ENCODE peak calls at places on chromosomes 2 and 18, in nine cellular contexts. C, U, V, H, A, L, S, N and R are unnamed samples.

GRCh38 chr2:231557571-231558217 is 27.4 kb upstream of the NMUR1 start:
- DNase-seq in C (peak), U (peak), V (peak), H (peak), A (peak), L (peak), S (peak), N (peak), R (peak)

GRCh38 chr2:25655316-25655715 is 18.1 kb downstream of the DTNB start:
- DNase-seq in C (no peak), U (no peak), V (no peak), H (no peak), A (no peak), L (no peak), S (peak), N (no peak), R (no peak)

GRCh38 chr2:230842473-230842872 is 22.3 kb upstream of the ITM2C start:
- DNase-seq in C (no peak), U (no peak), V (no peak), H (no peak), A (no peak), L (no peak), S (peak), N (no peak), R (peak)

GRCh38 chr18:48866028-48866733 is 84.6 kb downstream of the SMAD7 start:
- DNase-seq in C (peak), U (no peak), V (no peak), H (no peak), A (peak), L (peak), S (peak), N (no peak), R (peak)

GRCh38 chr2:186746584-186746983 is 52.7 kb downstream of the FAM171B start:
- DNase-seq in C (no peak), U (no peak), V (no peak), H (no peak), A (no peak), L (no peak), S (no peak), N (no peak), R (no peak)

GRCh38 chr2:209767316-209767715 is 4.3 kb upstream of the UNC80 start:
- DNase-seq in C (no peak), U (no peak), V (no peak), H (no peak), A (no peak), L (no peak), S (no peak), N (no peak), R (no peak)

GRCh38 chr2:203740741-203741363 is 34.4 kb downstream of the CD28 start:
- DNase-seq in C (peak), U (peak), V (no peak), H (no peak), A (no peak), L (no peak), S (peak), N (peak), R (peak)

GRCh38 chr18:8537400-8537799 is 71.8 kb upstream of the RAB12 start:
- DNase-seq in C (no peak), U (no peak), V (no peak), H (no peak), A (no peak), L (no peak), S (no peak), N (no peak), R (no peak)

GRCh38 chr2:240514631-240515030 is 43.2 kb downstream of the ANKMY1 start:
- DNase-seq in C (no peak), U (no peak), V (no peak), H (no peak), A (no peak), L (no peak), S (peak), N (no peak), R (no peak)

GRCh38 chr2:16931441-16931840 is 265.8 kb upstream of the CYRIA start:
- DNase-seq in C (no peak), U (no peak), V (no peak), H (no peak), A (no peak), L (no peak), S (no peak), N (no peak), R (no peak)

GRCh38 chr2:68423966-68424650 is 43.0 kb downstream of the FBXO48 start:
- DNase-seq in C (peak), U (no peak), V (no peak), H (peak), A (no peak), L (no peak), S (no peak), N (no peak), R (peak)

GRCh38 chr2:131027566-131028528 is 65.4 kb downstream of the FAM168B start:
- DNase-seq in C (no peak), U (no peak), V (no peak), H (no peak), A (no peak), L (no peak), S (peak), N (no peak), R (no peak)

GRCh38 chr2:182593394-182593707 is 122.7 kb upstream of the DNAJC10 start:
- DNase-seq in C (peak), U (no peak), V (no peak), H (no peak), A (no peak), L (no peak), S (peak), N (no peak), R (peak)

GRCh38 chr2:138395565-138396306 is 105.8 kb upstream of the SPOPL start:
- DNase-seq in C (peak), U (no peak), V (no peak), H (no peak), A (no peak), L (no peak), S (peak), N (no peak), R (peak)

GRCh38 chr2:26172189-26172865 is 561 bp upstream of the GAREM2 start:
- DNase-seq in C (no peak), U (no peak), V (no peak), H (peak), A (no peak), L (no peak), S (no peak), N (no peak), R (no peak)

GRCh38 chr2:157233506-157233905 is 24.0 kb upstream of the GALNT5 start:
- DNase-seq in C (peak), U (no peak), V (no peak), H (no peak), A (no peak), L (no peak), S (peak), N (no peak), R (peak)

GRCh38 chr2:12341919-12342318 is 374.8 kb upstream of the TRIB2 start:
- DNase-seq in C (peak), U (no peak), V (no peak), H (no peak), A (no peak), L (no peak), S (peak), N (no peak), R (peak)

GRCh38 chr2:68791914-68792313 is 57.3 kb downstream of the ARHGAP25 start:
- DNase-seq in C (no peak), U (no peak), V (no peak), H (no peak), A (no peak), L (no peak), S (peak), N (no peak), R (peak)